ENCODE peak calls at places on chromosomes 7 and 10, in seven cellular contexts. One of them, this sample, is unnamed.

GRCh38 chr10:23238015-23238414 is 45.9 kb downstream of the PTF1A start:
- DNase-seq in IMR-90: no peak
- DNase-seq in neuronal stem cell: no peak
- DNase-seq in H1: no peak
- DNase-seq in mesendoderm: no peak
- DNase-seq in mesenchymal stem cell: no peak
- DNase-seq in H9: no peak
- DNase-seq in this sample: no peak

GRCh38 chr7:120717166-120717565 is 140.8 kb downstream of the TSPAN12 start:
- DNase-seq in IMR-90: no peak
- DNase-seq in neuronal stem cell: no peak
- DNase-seq in H1: no peak
- DNase-seq in mesendoderm: no peak
- DNase-seq in mesenchymal stem cell: peak; percentile 42
- DNase-seq in H9: no peak
- DNase-seq in this sample: peak; percentile 55

GRCh38 chr10:25125151-25125550 is 49.6 kb upstream of the GPR158 start:
- DNase-seq in IMR-90: no peak
- DNase-seq in neuronal stem cell: peak; percentile 78
- DNase-seq in H1: peak; percentile 54
- DNase-seq in mesendoderm: peak; percentile 28
- DNase-seq in mesenchymal stem cell: no peak
- DNase-seq in H9: peak; percentile 59
- DNase-seq in this sample: no peak

GRCh38 chr7:18356195-18356645 is 139.3 kb upstream of the HDAC9 start:
- DNase-seq in IMR-90: peak; percentile 28
- DNase-seq in neuronal stem cell: peak; percentile 5
- DNase-seq in H1: no peak
- DNase-seq in mesendoderm: peak; percentile 31
- DNase-seq in mesenchymal stem cell: peak; percentile 57
- DNase-seq in H9: no peak
- DNase-seq in this sample: peak; percentile 57

GRCh38 chr7:5703572-5704533 is 77.6 kb downstream of the RNF216 start:
- DNase-seq in IMR-90: no peak
- DNase-seq in neuronal stem cell: no peak
- DNase-seq in H1: no peak
- DNase-seq in mesendoderm: no peak
- DNase-seq in mesenchymal stem cell: peak; percentile 33
- DNase-seq in H9: no peak
- DNase-seq in this sample: no peak

GRCh38 chr7:126529833-126530232 is 722.9 kb downstream of the GRM8 start:
- DNase-seq in IMR-90: no peak
- DNase-seq in neuronal stem cell: no peak
- DNase-seq in H1: no peak
- DNase-seq in mesendoderm: no peak
- DNase-seq in mesenchymal stem cell: no peak
- DNase-seq in H9: no peak
- DNase-seq in this sample: no peak

GRCh38 chr7:143435266-143435665 is 8.0 kb upstream of the TAS2R60 start:
- DNase-seq in IMR-90: no peak
- DNase-seq in neuronal stem cell: no peak
- DNase-seq in H1: no peak
- DNase-seq in mesendoderm: no peak
- DNase-seq in mesenchymal stem cell: no peak
- DNase-seq in H9: no peak
- DNase-seq in this sample: no peak

GRCh38 chr7:130430841-130431713 is 9.7 kb downstream of the CEP41 start:
- DNase-seq in IMR-90: peak; percentile 86
- DNase-seq in neuronal stem cell: no peak
- DNase-seq in H1: no peak
- DNase-seq in mesendoderm: no peak
- DNase-seq in mesenchymal stem cell: peak; percentile 91
- DNase-seq in H9: no peak
- DNase-seq in this sample: peak; percentile 7

GRCh38 chr10:71639412-71639719 is 80.2 kb downstream of the C10orf105 start:
- DNase-seq in IMR-90: no peak
- DNase-seq in neuronal stem cell: no peak
- DNase-seq in H1: no peak
- DNase-seq in mesendoderm: no peak
- DNase-seq in mesenchymal stem cell: no peak
- DNase-seq in H9: no peak
- DNase-seq in this sample: no peak

GRCh38 chr10:12941966-12942365 is 59.5 kb downstream of the CCDC3 start:
- DNase-seq in IMR-90: no peak
- DNase-seq in neuronal stem cell: no peak
- DNase-seq in H1: no peak
- DNase-seq in mesendoderm: no peak
- DNase-seq in mesenchymal stem cell: no peak
- DNase-seq in H9: no peak
- DNase-seq in this sample: no peak

GRCh38 chr10:124213471-124213870 is 120.1 kb upstream of the CHST15 start:
- DNase-seq in IMR-90: no peak
- DNase-seq in neuronal stem cell: no peak
- DNase-seq in H1: no peak
- DNase-seq in mesendoderm: no peak
- DNase-seq in mesenchymal stem cell: no peak
- DNase-seq in H9: no peak
- DNase-seq in this sample: peak; percentile 24

GRCh38 chr10:71837085-71837827 is 13.8 kb downstream of the PSAP start:
- DNase-seq in IMR-90: no peak
- DNase-seq in neuronal stem cell: no peak
- DNase-seq in H1: peak; percentile 55
- DNase-seq in mesendoderm: peak; percentile 81
- DNase-seq in mesenchymal stem cell: no peak
- DNase-seq in H9: peak; percentile 62
- DNase-seq in this sample: peak; percentile 91

GRCh38 chr10:126229701-126230100 is 158.6 kb downstream of the ADAM12 start:
- DNase-seq in IMR-90: no peak
- DNase-seq in neuronal stem cell: no peak
- DNase-seq in H1: no peak
- DNase-seq in mesendoderm: no peak
- DNase-seq in mesenchymal stem cell: no peak
- DNase-seq in H9: no peak
- DNase-seq in this sample: peak; percentile 70

GRCh38 chr10:38038107-38038931 is 27.8 kb downstream of the ZNF33A start:
- DNase-seq in IMR-90: peak; percentile 8
- DNase-seq in neuronal stem cell: no peak
- DNase-seq in H1: no peak
- DNase-seq in mesendoderm: no peak
- DNase-seq in mesenchymal stem cell: peak; percentile 41
- DNase-seq in H9: no peak
- DNase-seq in this sample: peak; percentile 2

GRCh38 chr10:60722623-60723022 is 55.7 kb upstream of the CDK1 start:
- DNase-seq in IMR-90: no peak
- DNase-seq in neuronal stem cell: no peak
- DNase-seq in H1: no peak
- DNase-seq in mesendoderm: no peak
- DNase-seq in mesenchymal stem cell: no peak
- DNase-seq in H9: no peak
- DNase-seq in this sample: no peak

GRCh38 chr10:16545126-16545736 is 23.6 kb upstream of the C1QL3 start:
- DNase-seq in IMR-90: peak; percentile 29
- DNase-seq in neuronal stem cell: no peak
- DNase-seq in H1: no peak
- DNase-seq in mesendoderm: peak; percentile 59
- DNase-seq in mesenchymal stem cell: peak; percentile 34
- DNase-seq in H9: peak; percentile 30
- DNase-seq in this sample: peak; percentile 72

DNA sequence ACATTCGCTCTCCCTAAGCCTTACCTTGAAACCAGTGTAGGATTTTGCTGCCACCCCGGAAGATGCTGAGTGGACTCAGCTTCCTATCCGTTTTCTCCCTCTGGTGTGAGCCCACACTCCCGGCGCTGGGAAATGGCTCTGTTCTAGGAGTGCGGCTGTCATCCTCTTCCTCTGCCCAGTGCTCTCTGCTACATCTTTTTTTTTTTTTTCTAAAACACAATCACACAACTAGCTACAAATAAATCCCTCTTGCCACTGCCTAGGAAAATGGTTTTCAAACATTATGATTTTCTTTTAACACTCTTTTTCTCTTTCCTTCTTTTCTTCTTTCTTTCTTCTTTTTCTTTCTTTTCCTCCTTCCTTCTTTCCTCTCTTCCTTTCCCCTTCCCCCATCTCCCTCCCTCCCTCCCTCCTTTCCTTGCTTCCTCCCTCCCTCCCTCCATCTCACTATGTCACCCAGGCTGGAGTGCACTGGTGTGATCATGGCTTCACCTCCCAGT is 27.9 kb upstream of the NMT2 start:
- DNase-seq in IMR-90: no peak
- DNase-seq in neuronal stem cell: no peak
- DNase-seq in H1: no peak
- DNase-seq in mesendoderm: no peak
- DNase-seq in mesenchymal stem cell: no peak
- DNase-seq in H9: peak; percentile 35
- DNase-seq in this sample: no peak
- H4K8ac ChIP-seq in IMR-90: no peak overlapping the region
- H4K8ac ChIP-seq in neuronal stem cell: no peak overlapping the region
- H4K8ac ChIP-seq in H1: no peak overlapping the region
- H4K8ac ChIP-seq in mesendoderm: no peak overlapping the region
- H4K8ac ChIP-seq in mesenchymal stem cell: no peak overlapping the region
- H4K8ac ChIP-seq in H9: no peak overlapping the region
- H4K8ac ChIP-seq in this sample: no peak overlapping the region

GRCh38 chr7:3206101-3206500 is 95.0 kb upstream of the SDK1 start:
- DNase-seq in IMR-90: no peak
- DNase-seq in neuronal stem cell: no peak
- DNase-seq in H1: no peak
- DNase-seq in mesendoderm: no peak
- DNase-seq in mesenchymal stem cell: no peak
- DNase-seq in H9: no peak
- DNase-seq in this sample: no peak

GRCh38 chr7:3204526-3204925 is 96.5 kb upstream of the SDK1 start:
- DNase-seq in IMR-90: no peak
- DNase-seq in neuronal stem cell: no peak
- DNase-seq in H1: peak; percentile 35
- DNase-seq in mesendoderm: no peak
- DNase-seq in mesenchymal stem cell: no peak
- DNase-seq in H9: no peak
- DNase-seq in this sample: no peak

GRCh38 chr7:3206771-3207191 is 94.3 kb upstream of the SDK1 start:
- DNase-seq in IMR-90: no peak
- DNase-seq in neuronal stem cell: no peak
- DNase-seq in H1: peak; percentile 33
- DNase-seq in mesendoderm: no peak
- DNase-seq in mesenchymal stem cell: no peak
- DNase-seq in H9: no peak
- DNase-seq in this sample: no peak

GRCh38 chr7:3210531-3210930 is 90.5 kb upstream of the SDK1 start:
- DNase-seq in IMR-90: no peak
- DNase-seq in neuronal stem cell: no peak
- DNase-seq in H1: peak; percentile 54
- DNase-seq in mesendoderm: peak; percentile 47
- DNase-seq in mesenchymal stem cell: no peak
- DNase-seq in H9: peak; percentile 59
- DNase-seq in this sample: no peak

GRCh38 chr7:3207387-3207786 is 93.7 kb upstream of the SDK1 start:
- DNase-seq in IMR-90: no peak
- DNase-seq in neuronal stem cell: no peak
- DNase-seq in H1: peak; percentile 22
- DNase-seq in mesendoderm: no peak
- DNase-seq in mesenchymal stem cell: no peak
- DNase-seq in H9: no peak
- DNase-seq in this sample: no peak
- H2BK120ac ChIP-seq in IMR-90: no peak overlapping the region
- H2BK120ac ChIP-seq in neuronal stem cell: no peak overlapping the region
- H2BK120ac ChIP-seq in H1: no peak overlapping the region
- H2BK120ac ChIP-seq in mesendoderm: no peak overlapping the region
- H2BK120ac ChIP-seq in mesenchymal stem cell: no peak overlapping the region
- H2BK120ac ChIP-seq in H9: no peak overlapping the region
- H2BK120ac ChIP-seq in this sample: no peak overlapping the region

GRCh38 chr10:21528452-21529235 is 3.2 kb upstream of the SKIDA1 start:
- DNase-seq in IMR-90: no peak
- DNase-seq in neuronal stem cell: no peak
- DNase-seq in H1: no peak
- DNase-seq in mesendoderm: peak; percentile 60
- DNase-seq in mesenchymal stem cell: peak; percentile 56
- DNase-seq in H9: no peak
- DNase-seq in this sample: no peak
- H3K9ac ChIP-seq in IMR-90: peak overlapping the region; percentile 46
- H3K9ac ChIP-seq in neuronal stem cell: no peak overlapping the region
- H3K9ac ChIP-seq in H1: peak overlapping the region; percentile 12
- H3K9ac ChIP-seq in mesendoderm: peak overlapping the region; percentile 33
- H3K9ac ChIP-seq in mesenchymal stem cell: peak overlapping the region; percentile 98
- H3K9ac ChIP-seq in H9: peak overlapping the region; percentile 15
- H3K9ac ChIP-seq in this sample: no peak overlapping the region

DNA sequence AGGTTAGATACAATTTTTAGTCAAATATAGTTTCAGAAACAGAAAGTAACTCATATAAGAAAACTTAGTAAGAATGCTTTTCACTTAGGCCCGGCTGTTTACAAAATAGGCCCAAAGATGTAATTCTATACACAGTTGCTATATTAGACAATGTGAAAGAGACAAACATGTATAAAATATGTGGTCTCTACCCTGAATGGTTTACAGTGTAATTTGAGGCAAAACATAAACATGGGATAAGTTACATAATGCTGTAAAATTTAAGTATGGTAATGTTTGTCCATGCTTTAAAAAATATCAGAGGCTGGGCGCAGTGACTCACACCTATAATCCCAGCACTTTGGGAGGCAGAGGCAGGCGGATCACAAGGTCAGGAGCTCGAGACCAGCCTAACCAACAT is 18.7 kb downstream of the KRIT1 start:
- DNase-seq in IMR-90: peak; percentile 40
- DNase-seq in neuronal stem cell: no peak
- DNase-seq in H1: no peak
- DNase-seq in mesendoderm: no peak
- DNase-seq in mesenchymal stem cell: no peak
- DNase-seq in H9: no peak
- DNase-seq in this sample: no peak
- H4K8ac ChIP-seq in IMR-90: no peak overlapping the region
- H4K8ac ChIP-seq in neuronal stem cell: no peak overlapping the region
- H4K8ac ChIP-seq in H1: no peak overlapping the region
- H4K8ac ChIP-seq in mesendoderm: no peak overlapping the region
- H4K8ac ChIP-seq in mesenchymal stem cell: no peak overlapping the region
- H4K8ac ChIP-seq in H9: no peak overlapping the region
- H4K8ac ChIP-seq in this sample: no peak overlapping the region

This sample was measured in trophoblast cell.